ENCODE peak calls at places on chromosomes 11 and 22, in eight cellular contexts. One of them, this sample, is unnamed.

GRCh38 chr11:66264893-66265292 is 3.5 kb upstream of the RAB1B start:
- DNase-seq in IMR-90: no peak
- DNase-seq in vagina: no peak
- DNase-seq in brain microvascular endothelial cell: no peak
- DNase-seq in heart right ventricle: no peak
- DNase-seq in fibroblast of lung: no peak
- DNase-seq in OCI-LY7: peak
- DNase-seq in fibroblast of pulmonary artery: no peak
- DNase-seq in this sample: no peak

GRCh38 chr11:108967571-108967970 is 302.7 kb downstream of the DDX10 start:
- DNase-seq in IMR-90: no peak
- DNase-seq in vagina: no peak
- DNase-seq in brain microvascular endothelial cell: no peak
- DNase-seq in heart right ventricle: peak
- DNase-seq in fibroblast of lung: peak
- DNase-seq in OCI-LY7: no peak
- DNase-seq in fibroblast of pulmonary artery: no peak
- DNase-seq in this sample: no peak

GRCh38 chr22:36569999-36570398 is 41.0 kb upstream of the EIF3D start:
- DNase-seq in IMR-90: peak
- DNase-seq in vagina: no peak
- DNase-seq in brain microvascular endothelial cell: peak
- DNase-seq in heart right ventricle: no peak
- DNase-seq in fibroblast of lung: peak
- DNase-seq in OCI-LY7: no peak
- DNase-seq in fibroblast of pulmonary artery: no peak
- DNase-seq in this sample: no peak

GRCh38 chr22:35930933-35931332 is 97.7 kb downstream of the RBFOX2 start:
- DNase-seq in IMR-90: peak
- DNase-seq in vagina: no peak
- DNase-seq in brain microvascular endothelial cell: peak
- DNase-seq in heart right ventricle: peak
- DNase-seq in fibroblast of lung: peak
- DNase-seq in OCI-LY7: peak
- DNase-seq in fibroblast of pulmonary artery: peak
- DNase-seq in this sample: peak

GRCh38 chr22:19508024-19508776 is 16.0 kb downstream of the CLDN5 start:
- DNase-seq in IMR-90: no peak
- DNase-seq in vagina: no peak
- DNase-seq in brain microvascular endothelial cell: no peak
- DNase-seq in heart right ventricle: no peak
- DNase-seq in fibroblast of lung: no peak
- DNase-seq in OCI-LY7: no peak
- DNase-seq in fibroblast of pulmonary artery: no peak
- DNase-seq in this sample: no peak

GRCh38 chr11:76669901-76670474 is 559 bp downstream of the LRRC32 start:
- DNase-seq in IMR-90: peak
- DNase-seq in vagina: no peak
- DNase-seq in brain microvascular endothelial cell: peak
- DNase-seq in heart right ventricle: peak
- DNase-seq in fibroblast of lung: peak
- DNase-seq in OCI-LY7: peak
- DNase-seq in fibroblast of pulmonary artery: peak
- DNase-seq in this sample: no peak

GRCh38 chr11:97739892-97740782 is 1280.6 kb upstream of the CNTN5 start:
- DNase-seq in IMR-90: peak
- DNase-seq in vagina: no peak
- DNase-seq in brain microvascular endothelial cell: no peak
- DNase-seq in heart right ventricle: no peak
- DNase-seq in fibroblast of lung: peak
- DNase-seq in OCI-LY7: no peak
- DNase-seq in fibroblast of pulmonary artery: peak
- DNase-seq in this sample: no peak

GRCh38 chr11:73019448-73019847 is 122.7 kb downstream of the FCHSD2 start:
- DNase-seq in IMR-90: no peak
- DNase-seq in vagina: no peak
- DNase-seq in brain microvascular endothelial cell: no peak
- DNase-seq in heart right ventricle: no peak
- DNase-seq in fibroblast of lung: no peak
- DNase-seq in OCI-LY7: no peak
- DNase-seq in fibroblast of pulmonary artery: no peak
- DNase-seq in this sample: no peak

DNA sequence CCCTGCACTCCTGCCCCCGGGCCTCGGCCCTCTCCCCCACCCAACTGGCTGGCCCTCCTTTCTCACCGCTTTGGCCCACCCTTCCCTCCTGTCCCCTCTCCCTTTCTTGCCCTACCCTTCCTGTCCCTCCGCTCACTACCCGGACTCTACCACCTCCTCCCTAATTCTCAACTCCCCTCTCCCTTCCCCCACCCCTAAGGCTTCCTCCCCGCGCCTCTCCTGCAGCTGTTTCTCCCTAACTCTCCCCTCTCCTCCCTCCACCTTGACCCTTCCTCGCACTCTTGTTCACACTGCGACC is 416 bp downstream of the SLC15A3 start:
- DNase-seq in IMR-90: no peak
- DNase-seq in vagina: no peak
- DNase-seq in brain microvascular endothelial cell: no peak
- DNase-seq in heart right ventricle: no peak
- DNase-seq in fibroblast of lung: no peak
- DNase-seq in OCI-LY7: peak
- DNase-seq in fibroblast of pulmonary artery: no peak
- DNase-seq in this sample: no peak
- TF ChIP-seq CTCF in IMR-90: no peak
- TF ChIP-seq CTCF in vagina: no peak
- TF ChIP-seq CTCF in brain microvascular endothelial cell: no peak
- TF ChIP-seq CTCF in heart right ventricle: no peak
- TF ChIP-seq CTCF in fibroblast of lung: no peak
- TF ChIP-seq CTCF in OCI-LY7: no peak
- TF ChIP-seq CTCF in fibroblast of pulmonary artery: no peak
- TF ChIP-seq CTCF in this sample: no peak

DNA sequence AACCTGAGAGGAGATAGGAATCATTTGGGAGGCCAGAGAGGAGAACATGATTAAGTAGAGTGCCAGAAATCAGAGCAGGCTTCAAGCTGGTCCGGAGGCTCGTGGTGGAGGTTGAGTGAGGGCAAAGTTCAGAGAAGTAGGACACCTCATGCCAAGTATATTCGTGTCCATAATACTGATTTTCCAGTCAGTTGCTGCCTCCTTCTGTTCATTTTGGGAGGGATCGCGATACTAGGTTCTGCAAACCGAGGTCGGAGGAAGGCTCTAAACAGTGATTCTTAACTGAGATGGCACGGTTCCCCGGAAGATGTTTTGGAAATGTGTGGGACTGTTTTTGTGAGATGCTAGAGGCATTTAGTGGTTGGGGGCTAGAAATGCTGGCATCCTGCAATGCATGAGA is 13.6 kb upstream of the CD3E start:
- DNase-seq in IMR-90: no peak
- DNase-seq in vagina: no peak
- DNase-seq in brain microvascular endothelial cell: no peak
- DNase-seq in heart right ventricle: peak
- DNase-seq in fibroblast of lung: no peak
- DNase-seq in OCI-LY7: peak
- DNase-seq in fibroblast of pulmonary artery: peak
- DNase-seq in this sample: peak
- TF ChIP-seq CTCF in IMR-90: no peak
- TF ChIP-seq CTCF in vagina: no peak
- TF ChIP-seq CTCF in brain microvascular endothelial cell: no peak
- TF ChIP-seq CTCF in heart right ventricle: peak
- TF ChIP-seq CTCF in fibroblast of lung: no peak
- TF ChIP-seq CTCF in OCI-LY7: peak
- TF ChIP-seq CTCF in fibroblast of pulmonary artery: peak
- TF ChIP-seq CTCF in this sample: peak

DNA sequence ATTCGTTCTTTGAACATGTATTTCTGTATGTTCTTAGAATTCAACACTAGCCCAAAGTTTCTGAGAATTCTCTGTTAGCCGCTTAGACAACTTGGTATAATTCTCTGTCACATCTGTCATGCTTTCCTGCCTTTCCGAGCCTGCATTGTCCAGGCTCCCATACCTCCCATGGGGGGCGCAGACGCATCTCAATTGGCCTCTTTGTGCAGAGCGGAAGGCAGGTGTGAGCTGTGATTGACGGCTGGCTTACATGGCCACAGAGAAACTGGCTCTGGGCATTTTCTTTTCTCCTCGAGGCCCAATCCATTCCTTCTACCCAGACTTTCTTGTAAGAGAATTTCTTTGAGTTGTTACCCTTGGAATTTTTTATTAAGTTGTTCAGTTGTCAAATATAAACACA is 132.7 kb upstream of the SESN3 start:
- DNase-seq in IMR-90: no peak
- DNase-seq in vagina: no peak
- DNase-seq in brain microvascular endothelial cell: no peak
- DNase-seq in heart right ventricle: no peak
- DNase-seq in fibroblast of lung: no peak
- DNase-seq in OCI-LY7: no peak
- DNase-seq in fibroblast of pulmonary artery: no peak
- DNase-seq in this sample: no peak
- TF ChIP-seq CTCF in IMR-90: no peak
- TF ChIP-seq CTCF in vagina: no peak
- TF ChIP-seq CTCF in brain microvascular endothelial cell: no peak
- TF ChIP-seq CTCF in heart right ventricle: no peak
- TF ChIP-seq CTCF in fibroblast of lung: no peak
- TF ChIP-seq CTCF in OCI-LY7: no peak
- TF ChIP-seq CTCF in fibroblast of pulmonary artery: no peak
- TF ChIP-seq CTCF in this sample: no peak

GRCh38 chr11:18722293-18722637 is 3.7 kb downstream of the IGSF22 start:
- DNase-seq in IMR-90: no peak
- DNase-seq in vagina: no peak
- DNase-seq in brain microvascular endothelial cell: no peak
- DNase-seq in heart right ventricle: no peak
- DNase-seq in fibroblast of lung: no peak
- DNase-seq in OCI-LY7: no peak
- DNase-seq in fibroblast of pulmonary artery: no peak
- DNase-seq in this sample: no peak
- TF ChIP-seq CTCF in IMR-90: no peak
- TF ChIP-seq CTCF in vagina: no peak
- TF ChIP-seq CTCF in brain microvascular endothelial cell: no peak
- TF ChIP-seq CTCF in heart right ventricle: no peak
- TF ChIP-seq CTCF in fibroblast of lung: no peak
- TF ChIP-seq CTCF in OCI-LY7: peak
- TF ChIP-seq CTCF in fibroblast of pulmonary artery: no peak
- TF ChIP-seq CTCF in this sample: no peak

This sample was measured in GM13976.